ENCODE peak calls at places on chromosomes 16 and 17, in seven cellular contexts. One of them, this sample, is unnamed.

GRCh38 chr16:67857547-67858233 is 10.2 kb upstream of the CENPT start:
- DNase-seq in GM18507: no peak
- DNase-seq in neural crest cell: no peak
- DNase-seq in AG04450: peak; percentile 48
- DNase-seq in HCT116: no peak
- DNase-seq in stimulated activated CD4-positive, alpha-beta T cell treated with anti-CD3 and anti-CD28 coated beads, Interleukin-4, amount 100 ng/mL, for 4 hours: no peak
- DNase-seq in activated CD8-positive, alpha-beta T cell treated with anti-CD3 and anti-CD28 coated beads for 36 hours: peak; percentile 38
- DNase-seq in this sample: peak; percentile 53

GRCh38 chr16:83420206-83420760 is 387.5 kb upstream of the HSBP1 start:
- DNase-seq in activated CD8-positive, alpha-beta T cell treated with anti-CD3 and anti-CD28 coated beads for 36 hours: no peak
- DNase-seq in stimulated activated CD4-positive, alpha-beta T cell treated with anti-CD3 and anti-CD28 coated beads, Interleukin-4, amount 100 ng/mL, for 4 hours: no peak
- DNase-seq in HCT116: no peak
- DNase-seq in AG04450: no peak
- DNase-seq in GM18507: no peak
- DNase-seq in neural crest cell: peak; percentile 10
- DNase-seq in this sample: peak; percentile 7

GRCh38 chr16:80519189-80519588 is 21.6 kb upstream of the DYNLRB2 start:
- DNase-seq in neural crest cell: no peak
- DNase-seq in stimulated activated CD4-positive, alpha-beta T cell treated with anti-CD3 and anti-CD28 coated beads, Interleukin-4, amount 100 ng/mL, for 4 hours: no peak
- DNase-seq in activated CD8-positive, alpha-beta T cell treated with anti-CD3 and anti-CD28 coated beads for 36 hours: no peak
- DNase-seq in GM18507: no peak
- DNase-seq in AG04450: no peak
- DNase-seq in HCT116: no peak
- DNase-seq in this sample: no peak

GRCh38 chr17:68161644-68162428 is 86.0 kb upstream of the AMZ2 start:
- DNase-seq in stimulated activated CD4-positive, alpha-beta T cell treated with anti-CD3 and anti-CD28 coated beads, Interleukin-4, amount 100 ng/mL, for 4 hours: no peak
- DNase-seq in HCT116: no peak
- DNase-seq in neural crest cell: no peak
- DNase-seq in activated CD8-positive, alpha-beta T cell treated with anti-CD3 and anti-CD28 coated beads for 36 hours: no peak
- DNase-seq in AG04450: no peak
- DNase-seq in GM18507: no peak
- DNase-seq in this sample: no peak

GRCh38 chr17:358491-359133 is 6.0 kb upstream of the RPH3AL start:
- DNase-seq in AG04450: no peak
- DNase-seq in GM18507: no peak
- DNase-seq in neural crest cell: no peak
- DNase-seq in stimulated activated CD4-positive, alpha-beta T cell treated with anti-CD3 and anti-CD28 coated beads, Interleukin-4, amount 100 ng/mL, for 4 hours: no peak
- DNase-seq in activated CD8-positive, alpha-beta T cell treated with anti-CD3 and anti-CD28 coated beads for 36 hours: no peak
- DNase-seq in HCT116: no peak
- DNase-seq in this sample: no peak

GRCh38 chr17:81329927-81330883 is 35.1 kb upstream of the SLC38A10 start:
- DNase-seq in HCT116: no peak
- DNase-seq in GM18507: no peak
- DNase-seq in stimulated activated CD4-positive, alpha-beta T cell treated with anti-CD3 and anti-CD28 coated beads, Interleukin-4, amount 100 ng/mL, for 4 hours: no peak
- DNase-seq in activated CD8-positive, alpha-beta T cell treated with anti-CD3 and anti-CD28 coated beads for 36 hours: no peak
- DNase-seq in neural crest cell: no peak
- DNase-seq in AG04450: no peak
- DNase-seq in this sample: no peak

GRCh38 chr17:2321399-2321798 is 14.9 kb downstream of the TSR1 start:
- DNase-seq in activated CD8-positive, alpha-beta T cell treated with anti-CD3 and anti-CD28 coated beads for 36 hours: no peak
- DNase-seq in HCT116: no peak
- DNase-seq in GM18507: no peak
- DNase-seq in AG04450: no peak
- DNase-seq in neural crest cell: no peak
- DNase-seq in stimulated activated CD4-positive, alpha-beta T cell treated with anti-CD3 and anti-CD28 coated beads, Interleukin-4, amount 100 ng/mL, for 4 hours: no peak
- DNase-seq in this sample: no peak

GRCh38 chr16:18050777-18051176 is 285.8 kb downstream of the NPIPA8 start:
- DNase-seq in neural crest cell: no peak
- DNase-seq in HCT116: no peak
- DNase-seq in GM18507: no peak
- DNase-seq in stimulated activated CD4-positive, alpha-beta T cell treated with anti-CD3 and anti-CD28 coated beads, Interleukin-4, amount 100 ng/mL, for 4 hours: no peak
- DNase-seq in activated CD8-positive, alpha-beta T cell treated with anti-CD3 and anti-CD28 coated beads for 36 hours: no peak
- DNase-seq in AG04450: no peak
- DNase-seq in this sample: no peak

GRCh38 chr16:49698416-49698815 is 157.5 kb downstream of the ZNF423 start:
- DNase-seq in HCT116: no peak
- DNase-seq in activated CD8-positive, alpha-beta T cell treated with anti-CD3 and anti-CD28 coated beads for 36 hours: no peak
- DNase-seq in stimulated activated CD4-positive, alpha-beta T cell treated with anti-CD3 and anti-CD28 coated beads, Interleukin-4, amount 100 ng/mL, for 4 hours: no peak
- DNase-seq in GM18507: no peak
- DNase-seq in neural crest cell: no peak
- DNase-seq in AG04450: no peak
- DNase-seq in this sample: no peak